ENCODE peak calls at places on chromosome 17, in ten cellular contexts. V is fibroblast of pulmonary artery; H is CD8-positive, alpha-beta T cell; G is retinal pigment epithelial cell; R is cardiac fibroblast; Z is CD8-positive, alpha-beta memory T cell; F is GM06990; W is ascending aorta; O is mucosa of descending colon; X is heart right ventricle. T is an unnamed sample.

GRCh38 chr17:40329981-40330794 is 21.2 kb downstream of the RARA start:
- DNase-seq in V (no peak), H (no peak), G (no peak), R (no peak), Z (no peak), F (no peak), W (no peak), O (peak), X (peak), T (no peak)

GRCh38 chr17:41734949-41735313 is 488 bp upstream of the HAP1 start:
- DNase-seq in V (no peak), H (no peak), G (no peak), R (no peak), Z (no peak), F (no peak), W (no peak), O (no peak), X (no peak), T (no peak)

GRCh38 chr17:73394523-73395450 is 83.0 kb upstream of the CDC42EP4 start:
- DNase-seq in V (no peak), H (no peak), G (no peak), R (no peak), Z (no peak), F (no peak), W (no peak), O (no peak), X (no peak), T (no peak)

GRCh38 chr17:46814446-46814845 is 4.0 kb downstream of the WNT3 start:
- DNase-seq in V (no peak), H (no peak), G (no peak), R (no peak), Z (no peak), F (no peak), W (no peak), O (no peak), X (no peak), T (no peak)

GRCh38 chr17:69508814-69509213 is 94.3 kb downstream of the MAP2K6 start:
- DNase-seq in V (no peak), H (no peak), G (no peak), R (no peak), Z (no peak), F (no peak), W (no peak), O (no peak), X (no peak), T (no peak)

GRCh38 chr17:19755821-19756510 is 7.9 kb upstream of the ALDH3A1 start:
- DNase-seq in V (no peak), H (no peak), G (no peak), R (no peak), Z (no peak), F (peak), W (no peak), O (no peak), X (no peak), T (no peak)

GRCh38 chr17:81400154-81400938 is 5.1 kb downstream of the BAHCC1 start:
- DNase-seq in V (peak), H (no peak), G (no peak), R (peak), Z (no peak), F (no peak), W (no peak), O (no peak), X (peak), T (no peak)

GRCh38 chr17:78664476-78665384 is 87.5 kb upstream of the DNAH17 start:
- DNase-seq in V (peak), H (no peak), G (peak), R (peak), Z (no peak), F (no peak), W (no peak), O (no peak), X (no peak), T (no peak)

GRCh38 chr17:38587956-38588771 is 17.6 kb downstream of the SRCIN1 start:
- DNase-seq in V (no peak), H (no peak), G (no peak), R (no peak), Z (no peak), F (no peak), W (no peak), O (no peak), X (no peak), T (no peak)

GRCh38 chr17:12421646-12422306 is 243.9 kb upstream of the MYOCD start:
- DNase-seq in V (no peak), H (no peak), G (no peak), R (no peak), Z (no peak), F (no peak), W (no peak), O (no peak), X (no peak), T (no peak)

GRCh38 chr17:8005951-8006730 is 3.7 kb downstream of the GUCY2D start:
- DNase-seq in V (no peak), H (no peak), G (no peak), R (no peak), Z (peak), F (no peak), W (no peak), O (no peak), X (no peak), T (no peak)

GRCh38 chr17:67434061-67434525 is 57.0 kb downstream of the PITPNC1 start:
- DNase-seq in V (peak), H (peak), G (no peak), R (peak), Z (peak), F (no peak), W (no peak), O (peak), X (peak), T (no peak)

GRCh38 chr17:11610999-11611566 is 12.8 kb downstream of the DNAH9 start:
- DNase-seq in V (no peak), H (no peak), G (no peak), R (no peak), Z (no peak), F (no peak), W (no peak), O (no peak), X (no peak), T (no peak)

GRCh38 chr17:76887809-76888208 is 19.6 kb downstream of the MGAT5B start:
- DNase-seq in V (no peak), H (no peak), G (no peak), R (no peak), Z (no peak), F (no peak), W (no peak), O (no peak), X (no peak), T (no peak)

GRCh38 chr17:35868791-35869190 is at the start of gene HEATR9:
- DNase-seq in V (no peak), H (no peak), G (no peak), R (no peak), Z (no peak), F (no peak), W (no peak), O (no peak), X (no peak), T (no peak)

GRCh38 chr17:59490259-59490658 is 75.2 kb upstream of the DHX40 start:
- DNase-seq in V (no peak), H (no peak), G (no peak), R (no peak), Z (no peak), F (no peak), W (no peak), O (no peak), X (no peak), T (no peak)

GRCh38 chr17:66964930-66965800 is 658 bp downstream of the CACNG4 start:
- DNase-seq in V (no peak), H (peak), G (no peak), R (no peak), Z (no peak), F (no peak), W (no peak), O (no peak), X (no peak), T (no peak)

GRCh38 chr17:76793775-76794174 is 55.9 kb downstream of the MFSD11 start:
- DNase-seq in V (peak), H (no peak), G (no peak), R (peak), Z (no peak), F (no peak), W (no peak), O (no peak), X (no peak), T (no peak)

GRCh38 chr17:78131172-78132085 is 858 bp downstream of the TMC8 start:
- DNase-seq in V (no peak), H (no peak), G (no peak), R (no peak), Z (peak), F (peak), W (no peak), O (peak), X (peak), T (no peak)

GRCh38 chr17:47009759-47010594 is 30.9 kb upstream of the RPRML start:
- DNase-seq in V (no peak), H (no peak), G (no peak), R (no peak), Z (no peak), F (no peak), W (no peak), O (no peak), X (no peak), T (no peak)

GRCh38 chr17:65370669-65371126 is 190.8 kb downstream of the AXIN2 start:
- DNase-seq in V (peak), H (no peak), G (no peak), R (peak), Z (peak), F (peak), W (no peak), O (peak), X (no peak), T (no peak)

GRCh38 chr17:11705111-11705510 is 106.8 kb downstream of the DNAH9 start:
- DNase-seq in V (no peak), H (no peak), G (no peak), R (no peak), Z (no peak), F (no peak), W (no peak), O (no peak), X (no peak), T (no peak)

GRCh38 chr17:78797691-78798585 is 15.9 kb upstream of the CYTH1 start:
- DNase-seq in V (no peak), H (no peak), G (no peak), R (no peak), Z (no peak), F (no peak), W (no peak), O (peak), X (no peak), T (no peak)

GRCh38 chr17:72654746-72655145 is 437.7 kb downstream of the SLC39A11 start:
- DNase-seq in V (no peak), H (no peak), G (no peak), R (no peak), Z (no peak), F (no peak), W (no peak), O (no peak), X (no peak), T (no peak)

DNA sequence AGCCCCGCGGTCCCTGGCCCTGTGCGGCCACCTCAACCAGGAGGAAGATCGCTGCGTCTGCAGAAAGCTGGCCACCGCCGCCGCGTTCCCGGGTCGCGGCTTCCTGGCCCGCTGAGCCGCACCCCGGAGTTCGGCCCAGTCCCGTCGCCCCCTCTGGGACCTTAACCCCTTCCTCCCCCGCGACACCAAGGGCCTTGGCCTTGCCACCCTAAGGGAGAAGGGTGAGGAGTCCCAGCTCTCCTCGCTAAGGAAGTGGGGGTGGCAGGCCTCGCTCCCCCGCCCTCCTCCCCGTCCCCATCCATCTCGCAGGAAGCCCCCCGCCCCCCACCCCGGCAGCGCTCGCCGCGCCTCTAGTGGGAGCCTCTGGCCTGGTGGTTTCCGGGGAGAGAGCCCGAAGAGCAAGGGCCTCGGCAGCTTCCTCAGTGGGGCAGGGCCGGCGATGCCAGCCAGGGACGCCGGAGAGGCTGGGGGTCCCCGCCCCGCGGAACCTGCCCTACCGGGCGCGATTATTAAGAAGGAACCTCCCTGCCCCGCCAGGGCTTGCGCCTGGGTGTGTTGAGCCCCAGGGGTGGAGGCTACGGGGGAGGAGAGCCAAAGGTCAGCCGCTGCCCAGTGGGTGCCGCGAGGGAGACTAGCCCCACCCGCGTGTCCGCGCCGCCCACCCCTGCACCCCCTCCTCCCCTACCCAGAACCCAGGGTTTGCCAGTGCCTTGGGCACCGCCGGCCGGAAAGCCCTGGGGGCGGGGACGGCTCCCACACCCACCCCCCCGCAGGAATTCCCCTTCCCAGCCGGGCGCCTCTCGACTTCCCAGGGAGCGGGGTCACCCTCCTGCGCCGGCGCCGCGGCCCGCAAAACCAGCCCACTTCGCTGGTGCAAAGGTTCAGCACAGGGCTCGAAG is 6.8 kb downstream of the CBX4 start:
- DNase-seq in V (no peak), H (no peak), G (no peak), R (no peak), Z (no peak), F (no peak), W (no peak), O (peak), X (peak), T (no peak)
- H3K4me3 ChIP-seq in V (no peak), H (no peak), G (peak), R (no peak), Z (no peak), F (no peak), W (peak), O (no peak), X (peak), T (no peak)

GRCh38 chr17:17125136-17126084 is 80.7 kb downstream of the PLD6 start:
- DNase-seq in V (no peak), H (no peak), G (no peak), R (no peak), Z (peak), F (no peak), W (no peak), O (peak), X (no peak), T (no peak)
- H3K4me3 ChIP-seq in V (no peak), H (peak), G (no peak), R (no peak), Z (peak), F (no peak), W (no peak), O (no peak), X (no peak), T (no peak)

GRCh38 chr17:42982266-42982665 is 1.9 kb downstream of the RUNDC1 start:
- DNase-seq in V (no peak), H (no peak), G (no peak), R (no peak), Z (no peak), F (no peak), W (no peak), O (no peak), X (no peak), T (no peak)
- H3K4me3 ChIP-seq in V (no peak), H (no peak), G (no peak), R (no peak), Z (no peak), F (no peak), W (no peak), O (no peak), X (no peak), T (no peak)

GRCh38 chr17:48162305-48162934 is 54.9 kb downstream of the SNX11 start:
- DNase-seq in V (no peak), H (no peak), G (no peak), R (no peak), Z (no peak), F (no peak), W (no peak), O (no peak), X (no peak), T (no peak)
- H3K4me3 ChIP-seq in V (no peak), H (no peak), G (no peak), R (no peak), Z (no peak), F (no peak), W (no peak), O (no peak), X (no peak), T (no peak)

GRCh38 chr17:27793906-27794380 is 6.4 kb downstream of the NOS2 start:
- DNase-seq in V (no peak), H (no peak), G (no peak), R (no peak), Z (no peak), F (no peak), W (no peak), O (no peak), X (no peak), T (no peak)
- H3K4me3 ChIP-seq in V (peak), H (peak), G (no peak), R (no peak), Z (no peak), F (no peak), W (peak), O (no peak), X (peak), T (peak)

GRCh38 chr17:29278692-29279091 is 15.3 kb downstream of the NUFIP2 start:
- DNase-seq in V (no peak), H (no peak), G (no peak), R (no peak), Z (no peak), F (no peak), W (no peak), O (no peak), X (no peak), T (no peak)

GRCh38 chr17:29279397-29280070 is 14.4 kb downstream of the NUFIP2 start:
- DNase-seq in V (no peak), H (no peak), G (no peak), R (no peak), Z (no peak), F (no peak), W (no peak), O (no peak), X (no peak), T (no peak)

DNA sequence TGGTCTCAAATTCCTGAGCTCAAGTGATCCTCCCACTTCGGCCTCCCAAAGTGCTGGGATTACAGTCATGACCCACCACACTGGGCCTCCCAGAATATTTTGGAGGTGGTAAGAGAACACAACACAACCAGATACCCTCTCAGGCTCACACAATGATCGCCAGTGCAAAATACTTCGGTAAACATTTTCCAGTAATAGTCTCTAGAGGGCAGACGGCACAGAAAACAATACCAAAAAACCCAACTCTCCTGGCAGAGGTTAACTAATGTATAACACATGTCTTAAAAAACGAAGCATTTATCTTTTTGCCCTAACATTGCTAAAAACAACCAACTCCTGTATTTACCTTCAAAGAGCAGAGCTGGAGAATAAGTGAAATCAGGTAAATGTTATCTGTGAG is 10.5 kb downstream of the NUFIP2 start:
- DNase-seq in V (no peak), H (no peak), G (no peak), R (no peak), Z (no peak), F (no peak), W (no peak), O (no peak), X (no peak), T (no peak)
- H3K4me3 ChIP-seq in V (no peak), H (no peak), G (no peak), R (no peak), Z (no peak), F (no peak), W (no peak), O (no peak), X (no peak), T (no peak)

T was measured in skeletal muscle cell.